ENCODE peak calls at places on chromosomes 2 and 18, in six cellular contexts. V is body of pancreas, C is COR-L47, H is tibial nerve, W is HAP-1, I is AG08396. K is an unnamed sample.

GRCh38 chr2:223041527-223042109 is 10.4 kb upstream of the KCNE4 start:
- DNase-seq in C (no peak), W (peak), I (peak), H (peak), V (peak), K (no peak)

GRCh38 chr2:155054712-155055111 is 356.2 kb downstream of the KCNJ3 start:
- DNase-seq in I (no peak), W (no peak), V (no peak), H (no peak), C (no peak), K (no peak)

GRCh38 chr18:39571511-39571910 is 2005.9 kb upstream of the CELF4 start:
- DNase-seq in W (peak), V (no peak), C (peak), H (no peak), I (peak), K (no peak)

GRCh38 chr18:59455728-59456276 is 96.7 kb upstream of the LMAN1 start:
- DNase-seq in C (peak), I (no peak), W (peak), H (no peak), V (no peak), K (no peak)

GRCh38 chr18:9839806-9840205 is 46.0 kb upstream of the TXNDC2 start:
- DNase-seq in C (no peak), I (no peak), V (no peak), W (no peak), H (no peak), K (no peak)

GRCh38 chr18:59459352-59460059 is 100.4 kb upstream of the LMAN1 start:
- DNase-seq in W (no peak), C (peak), H (no peak), V (no peak), I (peak), K (no peak)

GRCh38 chr2:45836740-45837139 is 185.3 kb downstream of the PRKCE start:
- DNase-seq in W (no peak), I (no peak), V (no peak), C (no peak), H (no peak), K (no peak)

GRCh38 chr2:176424756-176425155 is 155.5 kb downstream of the MTX2 start:
- DNase-seq in W (no peak), I (no peak), H (no peak), V (no peak), C (no peak), K (no peak)

GRCh38 chr2:203431391-203432185 is 103.4 kb downstream of the ABI2 start:
- DNase-seq in I (no peak), W (no peak), V (no peak), H (no peak), C (no peak), K (no peak)

GRCh38 chr2:128437181-128437520 is 118.5 kb upstream of the HS6ST1 start:
- DNase-seq in W (peak), I (no peak), H (no peak), V (peak), C (no peak), K (no peak)

GRCh38 chr2:24201496-24201895 is 26.6 kb downstream of the FAM228A start:
- DNase-seq in H (no peak), V (no peak), C (no peak), I (no peak), W (no peak), K (no peak)

GRCh38 chr2:240783819-240784621 is 36.0 kb downstream of the KIF1A start:
- DNase-seq in H (no peak), W (no peak), C (no peak), I (no peak), V (no peak), K (no peak)

GRCh38 chr2:225100269-225100668 is 58.0 kb upstream of the DOCK10 start:
- DNase-seq in V (no peak), C (no peak), I (peak), W (no peak), H (no peak), K (no peak)

GRCh38 chr2:138267161-138267901 is 234.2 kb upstream of the SPOPL start:
- DNase-seq in C (no peak), H (no peak), W (no peak), I (peak), V (no peak), K (no peak)

GRCh38 chr2:180675170-180675569 is 305.2 kb upstream of the UBE2E3 start:
- DNase-seq in W (no peak), C (peak), I (no peak), H (no peak), V (no peak), K (no peak)

GRCh38 chr2:148965596-148966431 is 72.7 kb upstream of the LYPD6B start:
- DNase-seq in H (no peak), I (no peak), C (no peak), V (no peak), W (no peak), K (no peak)

GRCh38 chr18:2303517-2304238 is 267.6 kb downstream of the METTL4 start:
- DNase-seq in V (no peak), I (peak), H (no peak), W (no peak), C (no peak), K (no peak)

GRCh38 chr2:218229239-218229638 is 12.2 kb downstream of the ARPC2 start:
- DNase-seq in C (no peak), I (peak), H (no peak), W (no peak), V (no peak), K (no peak)

GRCh38 chr2:155223781-155224406 is 525.4 kb downstream of the KCNJ3 start:
- DNase-seq in C (peak), V (no peak), W (peak), H (no peak), I (no peak), K (no peak)